ENCODE peak calls at places on chromosomes 6 and 20, in four cellular contexts. One of them, this sample, is unnamed. For H3K27me3, the result is how much of the 10 kb centered on the place peaks cover.

GRCh38 chr20:47508228-47508752 is 6.6 kb downstream of the NCOA3 start:
- DNase-seq in left lung: no peak
- DNase-seq in heart left ventricle: no peak
- DNase-seq in aorta: no peak
- DNase-seq in this sample: no peak

GRCh38 chr6:13006578-13007300 is 290.2 kb downstream of the PHACTR1 start:
- DNase-seq in heart left ventricle: peak
- DNase-seq in aorta: no peak
- DNase-seq in left lung: no peak
- DNase-seq in this sample: no peak

GRCh38 chr6:68279793-68280557 is 355.1 kb upstream of the ADGRB3 start:
- DNase-seq in left lung: peak
- DNase-seq in heart left ventricle: no peak
- DNase-seq in aorta: no peak
- DNase-seq in this sample: no peak

GRCh38 chr6:32858194-32858593 is 4.2 kb downstream of the PSMB9 start:
- DNase-seq in heart left ventricle: no peak
- DNase-seq in left lung: no peak
- DNase-seq in aorta: no peak
- DNase-seq in this sample: no peak

GRCh38 chr6:54586251-54586650 is 260.3 kb upstream of the FAM83B start:
- DNase-seq in left lung: no peak
- DNase-seq in aorta: no peak
- DNase-seq in heart left ventricle: no peak
- DNase-seq in this sample: no peak

GRCh38 chr6:125816828-125817280 is 26.1 kb downstream of the NCOA7 start:
- DNase-seq in heart left ventricle: no peak
- DNase-seq in aorta: no peak
- DNase-seq in left lung: no peak
- DNase-seq in this sample: no peak

GRCh38 chr6:137307163-137307851 is 88.1 kb upstream of the IFNGR1 start:
- DNase-seq in left lung: no peak
- DNase-seq in heart left ventricle: no peak
- DNase-seq in aorta: no peak
- DNase-seq in this sample: no peak

GRCh38 chr20:50572922-50573777 is 63.0 kb downstream of the PTPN1 start:
- DNase-seq in heart left ventricle: no peak
- DNase-seq in left lung: no peak
- DNase-seq in aorta: peak
- DNase-seq in this sample: peak

GRCh38 chr6:157229219-157229607 is 94.1 kb downstream of the TMEM242 start:
- DNase-seq in aorta: no peak
- DNase-seq in heart left ventricle: no peak
- DNase-seq in left lung: no peak
- DNase-seq in this sample: no peak

GRCh38 chr6:157535354-157536217 is 154.6 kb downstream of the ZDHHC14 start:
- DNase-seq in left lung: no peak
- DNase-seq in heart left ventricle: no peak
- DNase-seq in aorta: no peak
- DNase-seq in this sample: no peak

GRCh38 chr6:36577298-36577697 is 16.9 kb upstream of the SRSF3 start:
- DNase-seq in left lung: no peak
- DNase-seq in heart left ventricle: no peak
- DNase-seq in aorta: no peak
- DNase-seq in this sample: no peak

GRCh38 chr6:30643656-30644055 is 3.3 kb upstream of the C6orf136 start:
- DNase-seq in heart left ventricle: no peak
- DNase-seq in aorta: no peak
- DNase-seq in left lung: no peak
- DNase-seq in this sample: no peak

GRCh38 chr6:50707191-50707590 is 6.1 kb upstream of the TFAP2D start:
- DNase-seq in aorta: no peak
- DNase-seq in heart left ventricle: no peak
- DNase-seq in left lung: no peak
- DNase-seq in this sample: no peak

GRCh38 chr6:50707652-50708325 is 5.5 kb upstream of the TFAP2D start:
- DNase-seq in heart left ventricle: no peak
- DNase-seq in aorta: no peak
- DNase-seq in left lung: no peak
- DNase-seq in this sample: no peak

GRCh38 chr6:50706575-50706974 is 6.8 kb upstream of the TFAP2D start:
- DNase-seq in heart left ventricle: no peak
- DNase-seq in left lung: no peak
- DNase-seq in aorta: no peak
- DNase-seq in this sample: no peak

GRCh38 chr6:50709366-50709734 is 4.0 kb upstream of the TFAP2D start:
- DNase-seq in aorta: no peak
- DNase-seq in left lung: no peak
- DNase-seq in heart left ventricle: no peak
- DNase-seq in this sample: no peak

DNA sequence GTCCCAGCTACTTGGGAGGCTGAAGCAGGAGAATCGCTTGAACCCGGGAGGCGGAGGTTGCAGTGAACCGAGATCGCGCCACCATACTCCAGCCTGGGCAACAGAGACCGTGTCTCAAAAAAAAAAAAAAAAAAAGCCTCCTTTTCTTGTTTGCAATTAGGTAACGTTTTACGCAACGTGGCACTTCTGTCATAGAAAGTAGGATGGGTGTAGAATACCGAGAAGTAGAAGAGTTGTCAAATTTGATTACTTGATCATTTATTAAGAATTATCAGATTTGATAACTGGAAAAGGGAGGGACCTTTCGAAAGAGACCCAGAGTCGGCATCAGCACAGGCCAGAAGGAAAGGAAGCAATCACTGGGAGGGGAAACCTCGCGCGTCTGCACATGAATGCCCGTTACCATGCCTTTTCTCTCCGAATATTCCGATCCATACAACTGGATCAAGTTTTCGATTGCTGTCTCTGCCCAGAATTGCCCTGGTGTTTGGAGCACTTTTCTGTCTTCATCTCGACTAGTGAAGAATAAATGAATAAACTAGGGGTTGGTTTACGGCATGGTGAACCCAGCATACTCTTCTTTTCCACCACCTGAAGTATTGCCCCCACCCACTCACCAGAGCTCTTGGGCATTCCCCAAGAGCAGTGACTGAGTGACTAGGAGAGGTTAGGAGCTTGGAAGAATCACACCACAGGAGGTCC is 4.5 kb upstream of the TFAP2D start:
- DNase-seq in left lung: no peak
- DNase-seq in heart left ventricle: no peak
- DNase-seq in aorta: no peak
- DNase-seq in this sample: no peak
- H3K27me3 ChIP-seq in left lung: half or more
- H3K27me3 ChIP-seq in heart left ventricle: half or more
- H3K27me3 ChIP-seq in aorta: under half
- H3K27me3 ChIP-seq in this sample: under half

GRCh38 chr6:3077430-3077829 is 9.1 kb downstream of the RIPK1 start:
- DNase-seq in aorta: no peak
- DNase-seq in left lung: no peak
- DNase-seq in heart left ventricle: no peak
- DNase-seq in this sample: no peak
- H3K27ac ChIP-seq in aorta: no peak
- H3K27ac ChIP-seq in left lung: no peak
- H3K27ac ChIP-seq in heart left ventricle: no peak
- H3K27ac ChIP-seq in this sample: no peak

DNA sequence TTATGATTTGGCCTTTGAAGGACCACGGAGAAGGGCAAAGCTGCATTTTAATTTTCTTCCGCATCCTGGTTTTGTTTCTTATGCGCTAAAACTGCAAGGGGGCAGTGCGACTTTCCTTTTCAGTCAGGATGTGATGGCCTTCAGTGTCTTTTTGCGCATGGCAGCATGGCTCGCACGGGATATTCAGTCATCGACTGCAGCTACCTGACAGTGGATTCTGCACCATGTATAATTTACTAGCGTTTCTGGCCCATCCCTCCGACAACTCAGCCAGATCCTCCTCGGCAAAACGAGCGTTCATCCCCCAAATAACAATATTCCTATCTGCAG is 2.2 kb downstream of the LAMP5 start:
- DNase-seq in heart left ventricle: no peak
- DNase-seq in left lung: no peak
- DNase-seq in aorta: no peak
- DNase-seq in this sample: no peak
- H3K27me3 ChIP-seq in heart left ventricle: half or more
- H3K27me3 ChIP-seq in left lung: half or more
- H3K27me3 ChIP-seq in aorta: under half
- H3K27me3 ChIP-seq in this sample: under half

DNA sequence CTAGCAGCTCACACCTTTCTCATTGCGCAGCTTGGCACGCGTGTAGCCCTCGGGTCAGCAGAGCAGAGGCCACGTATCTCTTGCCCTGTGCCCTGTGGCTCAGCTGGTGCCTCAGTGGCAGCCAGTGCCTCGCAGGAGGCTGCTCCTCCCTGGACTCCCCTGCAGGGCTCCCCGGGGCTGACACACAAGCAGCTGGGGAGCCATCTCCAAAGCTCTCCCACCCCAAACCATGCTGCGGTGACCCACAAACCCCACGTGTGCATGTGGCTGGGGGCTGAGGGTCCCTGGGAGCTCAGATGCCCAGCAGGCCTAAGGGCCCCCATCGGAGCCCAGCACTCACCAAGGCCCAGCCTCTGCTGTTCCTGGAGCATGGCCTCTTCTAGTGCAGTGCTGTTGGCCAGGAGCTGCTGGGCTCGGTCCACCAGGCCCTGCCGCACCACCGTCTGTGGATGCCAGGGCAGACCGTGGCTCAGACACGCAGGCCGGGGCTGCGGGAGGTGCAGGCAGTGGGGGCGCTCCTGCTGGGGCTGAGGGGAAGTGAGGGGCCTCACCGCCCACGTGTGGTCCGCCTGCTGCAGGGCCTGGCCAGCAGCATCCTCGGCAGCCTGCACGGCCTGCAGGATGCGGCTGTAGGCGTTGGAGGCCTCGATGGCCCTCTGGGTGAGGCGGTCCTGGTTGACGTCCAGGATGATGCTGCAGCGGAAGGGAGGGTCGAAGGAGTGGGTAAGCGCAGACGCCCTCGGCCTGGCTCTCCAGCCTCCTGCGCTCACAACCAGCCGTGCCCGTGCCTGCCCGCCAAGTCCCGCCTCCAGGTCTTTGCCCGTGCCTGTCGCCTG is 13.8 kb downstream of the ADRM1 start:
- DNase-seq in aorta: no peak
- DNase-seq in left lung: no peak
- DNase-seq in heart left ventricle: no peak
- DNase-seq in this sample: no peak
- H3K27ac ChIP-seq in aorta: no peak
- H3K27ac ChIP-seq in left lung: no peak
- H3K27ac ChIP-seq in heart left ventricle: no peak
- H3K27ac ChIP-seq in this sample: no peak

GRCh38 chr20:38728237-38728761 is 4.0 kb downstream of the SLC32A1 start:
- DNase-seq in left lung: no peak
- DNase-seq in aorta: no peak
- DNase-seq in heart left ventricle: no peak
- DNase-seq in this sample: no peak
- H3K27me3 ChIP-seq in left lung: half or more
- H3K27me3 ChIP-seq in aorta: under half
- H3K27me3 ChIP-seq in heart left ventricle: half or more
- H3K27me3 ChIP-seq in this sample: under half

GRCh38 chr6:43724354-43724753 is 36.8 kb upstream of the MRPS18A start:
- DNase-seq in heart left ventricle: no peak
- DNase-seq in left lung: no peak
- DNase-seq in aorta: no peak
- DNase-seq in this sample: no peak

GRCh38 chr6:43722920-43723565 is 35.5 kb upstream of the MRPS18A start:
- DNase-seq in heart left ventricle: no peak
- DNase-seq in left lung: no peak
- DNase-seq in aorta: no peak
- DNase-seq in this sample: no peak

GRCh38 chr6:43725643-43726580 is 38.3 kb upstream of the MRPS18A start:
- DNase-seq in aorta: peak
- DNase-seq in left lung: peak
- DNase-seq in heart left ventricle: no peak
- DNase-seq in this sample: no peak

GRCh38 chr6:43724914-43725642 is 37.5 kb upstream of the MRPS18A start:
- DNase-seq in left lung: peak
- DNase-seq in aorta: peak
- DNase-seq in heart left ventricle: peak
- DNase-seq in this sample: peak

GRCh38 chr6:43723737-43724295 is 36.2 kb upstream of the MRPS18A start:
- DNase-seq in aorta: peak
- DNase-seq in heart left ventricle: peak
- DNase-seq in left lung: peak
- DNase-seq in this sample: peak
- H3K27ac ChIP-seq in aorta: no peak
- H3K27ac ChIP-seq in heart left ventricle: no peak
- H3K27ac ChIP-seq in left lung: no peak
- H3K27ac ChIP-seq in this sample: no peak

GRCh38 chr20:21707999-21708737 is 2.7 kb downstream of the PAX1 start:
- DNase-seq in left lung: no peak
- DNase-seq in heart left ventricle: no peak
- DNase-seq in aorta: no peak
- DNase-seq in this sample: no peak
- H3K27me3 ChIP-seq in left lung: half or more
- H3K27me3 ChIP-seq in heart left ventricle: half or more
- H3K27me3 ChIP-seq in aorta: under half
- H3K27me3 ChIP-seq in this sample: under half

DNA sequence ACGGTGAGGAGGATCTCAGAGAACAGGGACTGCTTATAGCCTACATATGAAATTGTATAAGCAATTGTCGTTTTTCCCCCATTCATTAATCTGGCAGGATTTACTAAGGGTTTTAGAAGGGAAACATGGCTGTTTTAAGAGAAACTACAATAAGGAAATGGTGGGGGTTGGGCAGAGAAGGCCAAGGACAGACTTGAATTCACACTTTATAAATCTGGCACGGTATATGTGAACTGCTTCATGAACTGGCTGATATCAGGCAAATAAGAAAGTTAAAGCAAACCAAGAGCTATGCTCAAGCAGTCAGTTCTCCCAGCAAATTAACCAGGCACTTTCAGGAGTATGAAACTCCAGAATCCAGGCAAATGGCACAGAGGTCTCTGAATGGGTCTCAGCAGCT is 260.7 kb upstream of the MARCKS start:
- DNase-seq in aorta: no peak
- DNase-seq in heart left ventricle: no peak
- DNase-seq in left lung: no peak
- DNase-seq in this sample: no peak
- H3K27ac ChIP-seq in aorta: peak
- H3K27ac ChIP-seq in heart left ventricle: peak
- H3K27ac ChIP-seq in left lung: peak
- H3K27ac ChIP-seq in this sample: no peak

This sample was measured in right lobe of liver.